ENCODE peak calls at places on chromosomes 12 and 14, in four cellular contexts. H, X, B and A are unnamed samples.

GRCh38 chr12:121388421-121388981 is 11.4 kb upstream of the RNF34 start:
- DNase-seq in B (no peak), X (no peak), H (peak; percentile 86), A (no peak)

GRCh38 chr12:7146906-7147305 is 16.7 kb downstream of the CLSTN3 start:
- DNase-seq in B (no peak), X (no peak), H (no peak), A (no peak)

GRCh38 chr12:128323115-128323514 is 56.1 kb downstream of the TMEM132C start:
- DNase-seq in B (no peak), H (no peak), X (no peak), A (no peak)

GRCh38 chr12:39574378-39574777 is 45.2 kb downstream of the ABCD2 start:
- DNase-seq in B (no peak), H (no peak), X (no peak), A (no peak)

GRCh38 chr12:132133952-132134652 is 10.0 kb downstream of the DDX51 start:
- DNase-seq in X (peak; percentile 17), H (no peak), B (no peak), A (no peak)

GRCh38 chr14:95068521-95068920 is 88.8 kb downstream of the DICER1 start:
- DNase-seq in X (no peak), B (no peak), H (no peak), A (no peak)

GRCh38 chr14:96484391-96484790 is 17.8 kb upstream of the PAPOLA start:
- DNase-seq in B (no peak), H (peak; percentile 15), X (no peak), A (no peak)

GRCh38 chr14:36068777-36069534 is 107.6 kb downstream of the PTCSC3 start:
- DNase-seq in B (no peak), X (no peak), H (peak; percentile 91), A (no peak)

GRCh38 chr12:81530352-81530751 is 228.8 kb downstream of the PPFIA2 start:
- DNase-seq in B (no peak), H (peak; percentile 82), X (no peak), A (no peak)

GRCh38 chr14:76826122-76826521 is at the start of gene LRRC74A:
- DNase-seq in B (no peak), X (no peak), H (no peak), A (no peak)

GRCh38 chr12:24554612-24555300 is 394.1 kb downstream of the BCAT1 start:
- DNase-seq in H (no peak), X (no peak), B (no peak), A (no peak)

GRCh38 chr14:24506443-24506842 is 1.6 kb downstream of the CMA1 start:
- DNase-seq in H (no peak), X (no peak), B (no peak), A (no peak)

GRCh38 chr14:24085215-24085614 is 8.9 kb upstream of the PCK2 start:
- DNase-seq in X (no peak), H (no peak), B (no peak), A (no peak)

GRCh38 chr14:20247651-20248246 is 8.7 kb downstream of the OR11H4 start:
- DNase-seq in H (no peak), X (no peak), B (no peak), A (no peak)

GRCh38 chr12:103050273-103050672 is 92.8 kb downstream of the ASCL1 start:
- DNase-seq in H (no peak), X (no peak), B (no peak), A (no peak)

GRCh38 chr12:105357162-105357691 is 26.7 kb downstream of the C12orf75 start:
- DNase-seq in X (no peak), B (no peak), H (peak; percentile 78), A (no peak)

GRCh38 chr12:22656835-22657234 is 31.9 kb downstream of the ETNK1 start:
- DNase-seq in H (no peak), X (no peak), B (no peak), A (no peak)

GRCh38 chr12:25502071-25502555 is 51.0 kb downstream of the LMNTD1 start:
- DNase-seq in X (no peak), B (no peak), H (peak; percentile 29), A (no peak)

GRCh38 chr14:98949506-98950135 is 322.4 kb downstream of the BCL11B start:
- DNase-seq in B (no peak), H (no peak), X (no peak), A (no peak)

GRCh38 chr14:34355584-34356266 is 106.3 kb downstream of the SPTSSA start:
- DNase-seq in B (no peak), H (peak; percentile 93), X (no peak), A (no peak)

GRCh38 chr12:92987362-92987761 is 58.3 kb upstream of the EEA1 start:
- DNase-seq in H (peak; percentile 62), B (no peak), X (no peak), A (no peak)

GRCh38 chr12:62813031-62813829 is 121.7 kb downstream of the PPM1H start:
- DNase-seq in B (peak; percentile 61), X (peak; percentile 58), H (peak; percentile 66), A (peak; percentile 45)

GRCh38 chr12:121983546-121984205 is 38.0 kb upstream of the BCL7A start:
- DNase-seq in H (no peak), B (no peak), X (no peak), A (no peak)

GRCh38 chr14:64646103-64646502 is 58.1 kb upstream of the PLEKHG3 start:
- DNase-seq in X (no peak), H (no peak), B (no peak), A (no peak)

GRCh38 chr12:29463198-29463597 is 34.3 kb downstream of the OVCH1 start:
- DNase-seq in H (no peak), X (no peak), B (no peak), A (no peak)
- H3K4me3 ChIP-seq in H (no peak overlapping the region), X (no peak overlapping the region), B (no peak overlapping the region), A (no peak overlapping the region)

DNA sequence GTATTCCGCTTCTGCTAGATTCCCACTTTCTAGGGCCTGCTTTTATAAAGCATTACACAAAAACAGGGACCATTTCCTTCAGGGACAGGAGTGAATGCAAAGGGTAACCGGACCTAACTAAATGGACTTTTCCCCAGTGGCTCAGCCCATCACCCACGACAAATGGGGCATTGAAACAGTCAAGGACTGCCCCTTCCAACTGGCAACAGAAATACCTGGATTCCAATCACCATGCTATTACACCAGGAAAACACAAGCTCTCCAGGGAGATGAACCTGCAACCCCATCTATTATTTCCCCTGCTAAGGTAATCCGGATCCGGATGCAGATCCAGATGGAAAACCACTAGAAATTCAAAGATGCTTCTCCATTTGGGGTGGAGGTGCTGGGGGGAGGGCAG is 1.0 kb downstream of the MPHOSPH9 start:
- DNase-seq in H (no peak), B (no peak), X (no peak), A (no peak)
- H3K27ac ChIP-seq in H (peak overlapping the region; percentile 64), B (peak overlapping the region; percentile 96), X (peak overlapping the region; percentile 70), A (peak overlapping the region; percentile 96)

DNA sequence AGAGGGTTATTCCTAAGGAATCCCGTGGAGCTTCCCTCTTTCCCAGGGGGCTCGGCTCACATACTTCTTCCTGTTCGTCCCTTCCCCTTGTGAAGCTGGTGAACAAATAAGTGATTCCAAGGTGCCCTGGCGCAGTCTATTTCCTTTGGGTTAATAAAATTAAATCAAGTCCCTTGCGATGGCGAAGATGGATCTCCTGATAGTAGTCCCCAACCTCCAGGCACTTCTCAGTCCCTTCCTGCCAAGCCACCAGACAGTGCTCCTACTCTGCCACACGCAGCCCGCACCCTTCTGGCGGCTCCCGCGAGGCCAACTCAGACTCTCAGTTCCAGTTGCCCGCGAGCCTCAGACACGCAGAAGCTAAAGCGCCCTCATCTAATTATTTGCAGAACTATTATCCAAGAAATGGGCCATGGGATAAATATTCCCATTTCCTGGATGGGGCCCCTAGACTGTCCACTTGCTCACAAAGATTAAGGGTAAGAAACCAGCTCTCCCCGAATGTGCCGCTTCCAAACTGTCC is 2.4 kb upstream of the SIX6 start:
- DNase-seq in X (no peak), H (no peak), B (no peak), A (no peak)
- H3K4me3 ChIP-seq in X (no peak overlapping the region), H (no peak overlapping the region), B (no peak overlapping the region), A (no peak overlapping the region)

GRCh38 chr14:69579476-69579875 is 4.8 kb upstream of the CCDC177 start:
- DNase-seq in X (no peak), H (no peak), B (no peak), A (no peak)
- H3K27ac ChIP-seq in X (no peak overlapping the region), H (no peak overlapping the region), B (no peak overlapping the region), A (no peak overlapping the region)

GRCh38 chr12:77816196-77816595 is 14.5 kb upstream of the NAV3 start:
- DNase-seq in H (no peak), X (no peak), B (no peak), A (no peak)
- H3K4me3 ChIP-seq in H (no peak overlapping the region), X (no peak overlapping the region), B (no peak overlapping the region), A (no peak overlapping the region)

DNA sequence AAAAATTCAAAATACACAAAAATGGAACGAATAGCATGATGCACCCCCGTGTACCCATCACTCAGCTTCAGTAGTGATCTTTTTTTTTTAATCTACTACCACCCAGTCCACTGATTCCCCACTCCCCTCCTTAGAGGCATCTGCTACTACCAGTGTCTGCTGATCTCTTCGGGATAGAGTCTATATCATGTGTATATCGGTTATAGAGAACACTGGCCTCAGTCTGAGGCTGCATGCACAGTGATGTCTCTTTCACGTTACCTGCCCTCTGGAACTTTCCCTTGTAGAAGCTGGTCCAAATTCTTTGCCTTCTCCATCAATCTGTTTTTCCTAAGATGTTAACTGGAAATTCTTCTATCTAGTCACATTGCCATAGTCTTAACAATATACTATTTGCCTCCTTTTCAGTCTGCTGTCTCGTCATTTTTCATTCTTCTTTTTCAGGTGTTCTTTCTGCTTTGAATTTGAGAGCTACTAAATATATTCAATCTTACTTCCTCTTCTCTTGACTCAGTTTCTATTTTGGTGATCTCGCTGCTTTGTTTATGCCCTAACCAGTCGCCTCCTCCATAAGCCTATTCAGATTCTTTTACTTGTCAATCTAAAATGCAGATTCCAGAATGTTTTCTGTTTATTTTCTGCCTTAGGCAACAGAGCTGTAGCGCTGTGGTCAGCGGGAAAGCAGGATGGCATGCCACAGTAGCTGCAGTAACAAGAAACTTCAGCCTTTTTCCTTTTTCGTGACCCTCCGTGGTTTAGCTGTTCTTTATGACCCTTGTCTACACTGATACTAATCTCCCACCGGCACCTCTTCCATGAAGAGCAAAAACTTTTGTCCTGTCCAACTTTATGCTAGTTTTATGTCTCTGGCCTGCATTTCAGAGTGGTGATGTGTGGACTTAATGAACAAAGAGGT is 67.0 kb downstream of the FBXW8 start:
- DNase-seq in B (no peak), X (no peak), H (no peak), A (no peak)
- H3K27ac ChIP-seq in B (no peak overlapping the region), X (no peak overlapping the region), H (no peak overlapping the region), A (no peak overlapping the region)

DNA sequence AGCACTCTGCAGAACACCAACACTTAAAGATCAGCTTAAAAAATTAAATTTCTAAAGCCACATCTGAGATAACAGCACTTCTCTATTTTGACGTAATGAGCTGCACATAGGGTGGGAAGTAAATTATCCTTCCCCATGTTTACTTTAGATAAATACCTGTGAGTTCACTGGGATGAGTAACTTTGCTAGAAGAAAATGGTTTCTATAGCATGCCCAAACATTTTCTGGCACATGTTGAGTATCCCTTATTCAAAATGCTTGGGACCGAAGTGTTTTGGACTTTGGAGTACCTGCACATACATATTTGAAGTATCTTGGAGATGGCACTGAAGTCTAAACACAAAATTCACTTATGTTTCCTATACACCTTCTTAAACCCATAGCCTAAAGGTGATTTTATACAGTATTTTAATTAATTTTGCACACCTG is 6.6 kb downstream of the SLC38A2 start:
- DNase-seq in H (peak; percentile 51), X (no peak), B (no peak), A (no peak)
- H3K4me3 ChIP-seq in H (peak overlapping the region; percentile 81), X (peak overlapping the region; percentile 1), B (peak overlapping the region; percentile 94), A (no peak overlapping the region)